ENCODE peak calls at places on chromosomes 1 and 21, in four cellular contexts. C is esophagus muscularis mucosa; E is CD8-positive, alpha-beta T cell; O is CD4-positive, alpha-beta T cell. S is an unnamed sample.

GRCh38 chr1:23098463-23099170 is 70.0 kb downstream of the LUZP1 start:
- DNase-seq in C (no peak), E (peak; percentile 37), O (peak; percentile 45), S (no peak)

GRCh38 chr1:95179205-95180001 is 54.6 kb upstream of the RWDD3 start:
- DNase-seq in C (no peak), E (no peak), O (no peak), S (no peak)

GRCh38 chr1:27374687-27375086 is at the start of gene FCN3:
- DNase-seq in C (no peak), E (no peak), O (no peak), S (no peak)

GRCh38 chr1:118363396-118363795 is 178.4 kb upstream of the SPAG17 start:
- DNase-seq in C (no peak), E (no peak), O (no peak), S (no peak)

GRCh38 chr1:243251544-243251943 is 3.5 kb downstream of the CEP170 start:
- DNase-seq in C (no peak), E (no peak), O (no peak), S (no peak)

GRCh38 chr1:60367522-60367921 is 294.0 kb upstream of the C1orf87 start:
- DNase-seq in C (no peak), E (no peak), O (no peak), S (no peak)

GRCh38 chr1:36910281-36910725 is 124.0 kb downstream of the GRIK3 start:
- DNase-seq in C (peak; percentile 78), E (no peak), O (no peak), S (no peak)

GRCh38 chr1:107525961-107526360 is 385.1 kb downstream of the NTNG1 start:
- DNase-seq in C (no peak), E (no peak), O (no peak), S (no peak)

GRCh38 chr1:26733982-26734381 is 38.2 kb downstream of the ARID1A start:
- DNase-seq in C (no peak), E (no peak), O (no peak), S (no peak)

GRCh38 chr21:28884481-28884880 is 108.2 kb downstream of the LTN1 start:
- DNase-seq in C (no peak), E (no peak), O (no peak), S (no peak)

GRCh38 chr1:244273845-244274619 is 177.7 kb downstream of the ADSS2 start:
- DNase-seq in C (no peak), E (no peak), O (no peak), S (no peak)

GRCh38 chr1:89607888-89608626 is 24.9 kb upstream of the LRRC8C start:
- DNase-seq in C (no peak), E (peak; percentile 61), O (peak; percentile 63), S (no peak)

GRCh38 chr21:42527489-42528158 is 14.0 kb downstream of the SLC37A1 start:
- DNase-seq in C (no peak), E (peak; percentile 18), O (peak; percentile 53), S (no peak)

GRCh38 chr1:215473943-215474342 is 93.2 kb upstream of the KCTD3 start:
- DNase-seq in C (no peak), E (no peak), O (no peak), S (no peak)

GRCh38 chr1:221031015-221031889 is 152.0 kb downstream of the HLX start:
- DNase-seq in C (no peak), E (no peak), O (no peak), S (no peak)

GRCh38 chr1:89701746-89702241 is 68.9 kb downstream of the LRRC8C start:
- DNase-seq in C (no peak), E (no peak), O (no peak), S (no peak)

GRCh38 chr1:56387071-56387747 is 192.2 kb downstream of the PLPP3 start:
- DNase-seq in C (no peak), E (no peak), O (no peak), S (no peak)
- TF ChIP-seq CTCF in C (no peak), E (no peak), O (no peak), S (no peak)

GRCh38 chr1:204206121-204206520 is 7.7 kb downstream of the GOLT1A start:
- DNase-seq in C (no peak), E (no peak), O (no peak), S (no peak)
- TF ChIP-seq CTCF in C (no peak), E (no peak), O (no peak), S (no peak)

GRCh38 chr1:163872067-163872466 is 550.3 kb downstream of the NUF2 start:
- DNase-seq in C (no peak), E (no peak), O (no peak), S (no peak)

GRCh38 chr1:163875214-163875926 is 553.6 kb downstream of the NUF2 start:
- DNase-seq in C (no peak), E (no peak), O (no peak), S (no peak)

GRCh38 chr1:163875927-163876320 is 554.2 kb downstream of the NUF2 start:
- DNase-seq in C (no peak), E (no peak), O (no peak), S (no peak)

GRCh38 chr1:163876546-163876945 is 554.8 kb downstream of the NUF2 start:
- DNase-seq in C (no peak), E (no peak), O (no peak), S (no peak)

GRCh38 chr1:163874070-163874469 is 552.3 kb downstream of the NUF2 start:
- DNase-seq in C (no peak), E (no peak), O (no peak), S (no peak)
- TF ChIP-seq CTCF in C (peak; percentile 24), E (no peak), O (no peak), S (no peak)

DNA sequence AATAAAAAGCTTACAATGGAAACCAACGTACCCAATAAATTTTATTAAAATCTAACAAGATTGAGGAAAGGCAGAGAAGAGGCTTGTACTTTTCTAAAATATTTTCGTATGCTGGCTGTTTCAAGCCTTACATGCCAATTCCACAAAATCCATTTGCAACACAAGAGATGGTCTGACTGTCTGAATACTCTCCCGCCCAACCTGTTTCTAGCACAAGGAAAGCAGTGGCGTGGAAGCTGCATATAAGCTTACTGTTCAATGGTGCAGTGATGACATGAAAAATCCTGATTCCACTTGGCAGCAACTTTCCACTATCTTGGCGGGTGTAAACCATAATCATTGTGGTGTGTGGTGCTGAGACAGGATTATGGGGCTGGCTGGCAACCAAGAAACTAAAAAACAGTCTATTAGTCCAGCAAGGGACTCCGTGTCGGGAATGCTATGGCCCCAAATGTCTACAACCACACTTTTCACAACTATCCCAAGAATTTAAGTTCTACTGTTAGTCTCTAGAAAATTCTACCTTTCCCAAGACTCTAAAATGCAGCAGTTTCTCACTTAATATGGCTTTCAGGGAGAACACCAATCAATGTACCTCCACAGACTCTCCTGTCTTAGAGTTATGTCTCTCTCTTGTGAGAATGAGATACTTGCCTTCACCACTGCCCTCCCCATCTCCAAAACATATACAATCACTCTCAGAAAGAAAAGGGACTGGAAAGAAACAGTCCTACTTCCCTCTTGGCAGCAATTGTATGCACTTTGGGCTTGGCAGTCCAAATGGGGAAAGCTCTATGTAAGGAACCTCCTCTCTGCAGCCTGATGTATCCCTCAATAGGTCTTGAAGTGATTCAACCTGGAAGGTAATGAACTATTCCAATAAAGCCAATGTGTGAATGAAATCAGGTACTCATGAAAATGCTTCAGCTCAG is 9.5 kb downstream of the COLGALT2 start:
- DNase-seq in C (no peak), E (no peak), O (no peak), S (no peak)
- TF ChIP-seq CTCF in C (no peak), E (no peak), O (no peak), S (no peak)